ENCODE peak calls at places on chromosomes 3 and 15, in six cellular contexts. One of them, this sample, is unnamed.

GRCh38 chr3:65303431-65303830 is 615.6 kb upstream of the ADAMTS9 start:
- DNase-seq in mammary epithelial cell: peak; percentile 69
- DNase-seq in MM.1S: no peak
- DNase-seq in IMR-90: no peak
- DNase-seq in neural progenitor cell: no peak
- DNase-seq in PC-9: no peak
- DNase-seq in this sample: no peak

GRCh38 chr3:13598926-13599886 is 50.3 kb downstream of the FBLN2 start:
- DNase-seq in mammary epithelial cell: peak; percentile 54
- DNase-seq in MM.1S: no peak
- DNase-seq in IMR-90: peak; percentile 48
- DNase-seq in neural progenitor cell: no peak
- DNase-seq in PC-9: peak; percentile 44
- DNase-seq in this sample: no peak

GRCh38 chr15:96337354-96337990 is 7.0 kb downstream of the NR2F2 start:
- DNase-seq in mammary epithelial cell: no peak
- DNase-seq in MM.1S: no peak
- DNase-seq in IMR-90: no peak
- DNase-seq in neural progenitor cell: peak; percentile 51
- DNase-seq in PC-9: no peak
- DNase-seq in this sample: no peak

GRCh38 chr3:113736548-113737089 is 9.4 kb downstream of the NAA50 start:
- DNase-seq in mammary epithelial cell: peak; percentile 45
- DNase-seq in MM.1S: peak; percentile 82
- DNase-seq in IMR-90: peak; percentile 73
- DNase-seq in neural progenitor cell: peak; percentile 45
- DNase-seq in PC-9: peak; percentile 15
- DNase-seq in this sample: peak; percentile 77

GRCh38 chr3:142896201-142896755 is 7.4 kb upstream of the PCOLCE2 start:
- DNase-seq in mammary epithelial cell: peak; percentile 78
- DNase-seq in MM.1S: no peak
- DNase-seq in IMR-90: peak; percentile 57
- DNase-seq in neural progenitor cell: no peak
- DNase-seq in PC-9: no peak
- DNase-seq in this sample: no peak

GRCh38 chr3:120419797-120420196 is 31.0 kb downstream of the FSTL1 start:
- DNase-seq in mammary epithelial cell: no peak
- DNase-seq in MM.1S: no peak
- DNase-seq in IMR-90: no peak
- DNase-seq in neural progenitor cell: no peak
- DNase-seq in PC-9: no peak
- DNase-seq in this sample: no peak

GRCh38 chr3:13301295-13301987 is 118.7 kb downstream of the NUP210 start:
- DNase-seq in mammary epithelial cell: peak; percentile 64
- DNase-seq in MM.1S: no peak
- DNase-seq in IMR-90: peak; percentile 68
- DNase-seq in neural progenitor cell: peak; percentile 41
- DNase-seq in PC-9: peak; percentile 34
- DNase-seq in this sample: no peak

GRCh38 chr3:119206611-119207511 is 33.5 kb downstream of the UPK1B start:
- DNase-seq in mammary epithelial cell: peak; percentile 61
- DNase-seq in MM.1S: peak; percentile 31
- DNase-seq in IMR-90: no peak
- DNase-seq in neural progenitor cell: peak; percentile 6
- DNase-seq in PC-9: no peak
- DNase-seq in this sample: no peak

GRCh38 chr3:19046440-19046839 is 101.9 kb upstream of the KCNH8 start:
- DNase-seq in mammary epithelial cell: no peak
- DNase-seq in MM.1S: peak; percentile 21
- DNase-seq in IMR-90: no peak
- DNase-seq in neural progenitor cell: no peak
- DNase-seq in PC-9: no peak
- DNase-seq in this sample: peak; percentile 18

GRCh38 chr3:105349988-105350387 is 16.7 kb upstream of the ALCAM start:
- DNase-seq in mammary epithelial cell: no peak
- DNase-seq in MM.1S: no peak
- DNase-seq in IMR-90: no peak
- DNase-seq in neural progenitor cell: peak; percentile 16
- DNase-seq in PC-9: no peak
- DNase-seq in this sample: no peak

GRCh38 chr3:184417619-184418327 is 37.9 kb downstream of the CHRD start:
- DNase-seq in mammary epithelial cell: peak; percentile 51
- DNase-seq in MM.1S: peak; percentile 85
- DNase-seq in IMR-90: peak; percentile 51
- DNase-seq in neural progenitor cell: peak; percentile 79
- DNase-seq in PC-9: peak; percentile 75
- DNase-seq in this sample: peak; percentile 76

GRCh38 chr15:69154026-69154425 is 6.4 kb upstream of the GLCE start:
- DNase-seq in mammary epithelial cell: no peak
- DNase-seq in MM.1S: no peak
- DNase-seq in IMR-90: peak; percentile 42
- DNase-seq in neural progenitor cell: no peak
- DNase-seq in PC-9: no peak
- DNase-seq in this sample: no peak

GRCh38 chr3:149879872-149880271 is 66.9 kb downstream of the RNF13 start:
- DNase-seq in mammary epithelial cell: peak; percentile 49
- DNase-seq in MM.1S: peak; percentile 27
- DNase-seq in IMR-90: peak; percentile 68
- DNase-seq in neural progenitor cell: peak; percentile 64
- DNase-seq in PC-9: peak; percentile 10
- DNase-seq in this sample: peak; percentile 39

GRCh38 chr3:71243230-71243629 is 340.3 kb downstream of the FOXP1 start:
- DNase-seq in mammary epithelial cell: no peak
- DNase-seq in MM.1S: no peak
- DNase-seq in IMR-90: no peak
- DNase-seq in neural progenitor cell: no peak
- DNase-seq in PC-9: no peak
- DNase-seq in this sample: no peak

GRCh38 chr15:100598655-100599054 is 3.3 kb downstream of the LINS1 start:
- DNase-seq in mammary epithelial cell: no peak
- DNase-seq in MM.1S: no peak
- DNase-seq in IMR-90: no peak
- DNase-seq in neural progenitor cell: no peak
- DNase-seq in PC-9: no peak
- DNase-seq in this sample: no peak

GRCh38 chr15:40217166-40217785 is 21.6 kb upstream of the PAK6 start:
- DNase-seq in mammary epithelial cell: peak; percentile 48
- DNase-seq in MM.1S: peak; percentile 77
- DNase-seq in IMR-90: peak; percentile 70
- DNase-seq in neural progenitor cell: peak; percentile 82
- DNase-seq in PC-9: peak; percentile 55
- DNase-seq in this sample: peak; percentile 77

GRCh38 chr3:182364723-182365650 is 428.3 kb upstream of the ATP11B start:
- DNase-seq in mammary epithelial cell: peak; percentile 99
- DNase-seq in MM.1S: no peak
- DNase-seq in IMR-90: no peak
- DNase-seq in neural progenitor cell: no peak
- DNase-seq in PC-9: peak; percentile 15
- DNase-seq in this sample: no peak

GRCh38 chr3:42497009-42497731 is 5.3 kb upstream of the VIPR1 start:
- DNase-seq in mammary epithelial cell: no peak
- DNase-seq in MM.1S: no peak
- DNase-seq in IMR-90: peak; percentile 19
- DNase-seq in neural progenitor cell: peak; percentile 79
- DNase-seq in PC-9: peak; percentile 63
- DNase-seq in this sample: no peak

GRCh38 chr3:193297421-193297820 is 56.4 kb downstream of the PLAAT1 start:
- DNase-seq in mammary epithelial cell: no peak
- DNase-seq in MM.1S: no peak
- DNase-seq in IMR-90: no peak
- DNase-seq in neural progenitor cell: no peak
- DNase-seq in PC-9: no peak
- DNase-seq in this sample: no peak

GRCh38 chr15:72740202-72740601 is 43.4 kb downstream of the ADPGK start:
- DNase-seq in mammary epithelial cell: no peak
- DNase-seq in MM.1S: peak; percentile 83
- DNase-seq in IMR-90: no peak
- DNase-seq in neural progenitor cell: no peak
- DNase-seq in PC-9: no peak
- DNase-seq in this sample: peak; percentile 49
- H3K4me2 ChIP-seq in mammary epithelial cell: no peak overlapping the region
- H3K4me2 ChIP-seq in MM.1S: peak overlapping the region; percentile 86
- H3K4me2 ChIP-seq in IMR-90: no peak overlapping the region
- H3K4me2 ChIP-seq in neural progenitor cell: no peak overlapping the region
- H3K4me2 ChIP-seq in PC-9: no peak overlapping the region
- H3K4me2 ChIP-seq in this sample: peak overlapping the region; percentile 75

GRCh38 chr3:52217409-52217805 is 8.0 kb downstream of the TLR9 start:
- DNase-seq in mammary epithelial cell: no peak
- DNase-seq in MM.1S: no peak
- DNase-seq in IMR-90: no peak
- DNase-seq in neural progenitor cell: no peak
- DNase-seq in PC-9: no peak
- DNase-seq in this sample: no peak

GRCh38 chr3:52215351-52215750 is 10.1 kb downstream of the TLR9 start:
- DNase-seq in mammary epithelial cell: no peak
- DNase-seq in MM.1S: no peak
- DNase-seq in IMR-90: no peak
- DNase-seq in neural progenitor cell: no peak
- DNase-seq in PC-9: no peak
- DNase-seq in this sample: no peak

GRCh38 chr3:52218026-52218425 is 7.4 kb downstream of the TLR9 start:
- DNase-seq in mammary epithelial cell: no peak
- DNase-seq in MM.1S: no peak
- DNase-seq in IMR-90: no peak
- DNase-seq in neural progenitor cell: no peak
- DNase-seq in PC-9: no peak
- DNase-seq in this sample: no peak

GRCh38 chr3:52218454-52218853 is 7.0 kb downstream of the TLR9 start:
- DNase-seq in mammary epithelial cell: no peak
- DNase-seq in MM.1S: no peak
- DNase-seq in IMR-90: no peak
- DNase-seq in neural progenitor cell: no peak
- DNase-seq in PC-9: no peak
- DNase-seq in this sample: no peak

DNA sequence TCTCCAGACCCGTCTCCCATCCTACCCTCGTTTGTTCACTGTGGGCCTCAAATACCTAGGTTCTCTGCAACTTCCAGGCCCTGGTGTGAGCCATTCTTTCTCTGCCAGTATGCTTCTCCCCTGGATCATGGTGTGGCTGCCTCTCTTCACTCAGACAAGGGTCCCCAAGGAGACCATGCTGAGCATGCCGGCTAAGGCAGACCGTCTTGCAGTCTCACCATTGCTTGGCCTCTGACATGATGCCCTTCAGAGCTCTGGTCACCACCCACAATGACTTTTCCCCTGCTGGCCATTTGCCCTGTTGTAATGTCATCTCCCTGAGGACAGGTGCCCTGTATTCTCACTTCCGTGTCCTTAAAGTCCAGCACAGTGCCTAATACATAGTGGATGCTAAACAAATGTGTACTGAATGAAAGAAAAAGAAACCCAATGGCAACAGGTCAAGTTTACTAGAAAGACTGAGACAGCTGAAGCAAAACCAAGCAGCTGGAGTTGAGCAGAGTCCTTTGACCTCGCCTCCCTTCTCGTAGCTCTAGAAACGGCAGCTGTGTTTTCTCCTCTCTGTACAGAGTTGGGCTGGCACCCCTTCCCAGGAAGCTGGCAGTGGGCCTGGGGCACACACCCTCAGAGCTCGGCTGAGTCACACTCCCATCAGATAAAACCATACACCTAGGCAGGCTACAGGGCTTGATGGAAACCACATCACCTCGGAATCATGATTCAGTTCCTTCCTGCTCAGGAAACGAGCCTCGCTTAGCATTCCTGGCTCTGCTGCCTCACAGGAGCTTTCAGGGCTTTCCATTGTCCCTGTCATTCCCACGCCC is 8.6 kb downstream of the TLR9 start:
- DNase-seq in mammary epithelial cell: peak; percentile 97
- DNase-seq in MM.1S: no peak
- DNase-seq in IMR-90: peak; percentile 79
- DNase-seq in neural progenitor cell: no peak
- DNase-seq in PC-9: peak; percentile 94
- DNase-seq in this sample: no peak
- H3K4me1 ChIP-seq in mammary epithelial cell: peaks cover 28% of the 10 kb centered on the region
- H3K4me1 ChIP-seq in MM.1S: peaks cover 8% of the 10 kb centered on the region
- H3K4me1 ChIP-seq in IMR-90: peaks cover 8% of the 10 kb centered on the region
- H3K4me1 ChIP-seq in neural progenitor cell: peaks cover 3% of the 10 kb centered on the region
- H3K4me1 ChIP-seq in PC-9: peaks cover 66% of the 10 kb centered on the region
- H3K4me1 ChIP-seq in this sample: peaks cover 10% of the 10 kb centered on the region

DNA sequence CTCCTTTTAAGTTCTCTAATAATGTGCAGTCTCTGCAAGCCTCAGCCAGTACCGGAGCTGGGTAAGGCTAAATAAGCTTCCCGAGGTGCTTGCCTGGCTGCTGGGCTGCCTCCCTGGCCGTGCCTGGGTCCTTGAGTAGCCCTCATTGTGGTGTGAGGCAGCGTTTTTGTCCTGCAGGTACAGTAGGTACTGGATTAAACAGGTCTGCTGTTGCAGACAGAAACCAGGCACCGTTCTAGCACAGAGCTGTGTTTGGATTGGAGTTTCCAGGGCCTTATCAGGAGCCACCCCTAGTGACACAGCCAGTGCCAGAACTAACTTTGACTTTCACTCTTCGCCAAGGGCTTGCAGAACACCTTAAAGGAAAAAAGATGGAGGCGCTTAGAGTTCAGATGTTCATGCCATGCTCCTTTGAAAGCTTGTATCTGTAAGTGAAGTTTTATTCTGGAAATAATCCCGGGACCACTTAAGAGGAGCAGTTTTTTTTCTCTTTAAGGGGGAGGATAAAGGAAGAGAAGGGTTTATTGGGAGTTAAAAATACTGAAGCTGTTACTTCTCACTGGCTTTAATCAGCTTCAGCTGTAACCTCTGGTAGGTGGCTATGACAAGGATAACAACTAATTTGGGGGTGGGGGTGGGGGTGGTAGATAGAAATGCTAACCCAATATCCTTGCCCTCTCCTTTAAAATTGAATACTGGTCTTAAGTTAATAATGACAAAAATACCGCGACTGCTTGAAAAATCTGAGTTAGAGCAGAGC is 126.8 kb downstream of the MITF start:
- DNase-seq in mammary epithelial cell: peak; percentile 62
- DNase-seq in MM.1S: no peak
- DNase-seq in IMR-90: peak; percentile 23
- DNase-seq in neural progenitor cell: peak; percentile 10
- DNase-seq in PC-9: peak; percentile 58
- DNase-seq in this sample: no peak
- H3K27ac ChIP-seq in mammary epithelial cell: no peak overlapping the region
- H3K27ac ChIP-seq in MM.1S: no peak overlapping the region
- H3K27ac ChIP-seq in IMR-90: peak overlapping the region; percentile 97
- H3K27ac ChIP-seq in neural progenitor cell: no peak overlapping the region
- H3K27ac ChIP-seq in PC-9: peak overlapping the region; percentile 83
- H3K27ac ChIP-seq in this sample: no peak overlapping the region

GRCh38 chr15:45456212-45457106 is 66.1 kb downstream of the SLC30A4 start:
- DNase-seq in mammary epithelial cell: peak; percentile 99
- DNase-seq in MM.1S: no peak
- DNase-seq in IMR-90: peak; percentile 100
- DNase-seq in neural progenitor cell: no peak
- DNase-seq in PC-9: peak; percentile 85
- DNase-seq in this sample: no peak

GRCh38 chr15:45457215-45457614 is 65.3 kb downstream of the SLC30A4 start:
- DNase-seq in mammary epithelial cell: peak; percentile 58
- DNase-seq in MM.1S: no peak
- DNase-seq in IMR-90: no peak
- DNase-seq in neural progenitor cell: no peak
- DNase-seq in PC-9: no peak
- DNase-seq in this sample: no peak

GRCh38 chr15:45454825-45455224 is 67.7 kb downstream of the SLC30A4 start:
- DNase-seq in mammary epithelial cell: peak; percentile 94
- DNase-seq in MM.1S: peak; percentile 92
- DNase-seq in IMR-90: peak; percentile 98
- DNase-seq in neural progenitor cell: no peak
- DNase-seq in PC-9: peak; percentile 86
- DNase-seq in this sample: peak; percentile 37

GRCh38 chr15:45458746-45459403 is 63.7 kb downstream of the SLC30A4 start:
- DNase-seq in mammary epithelial cell: peak; percentile 44
- DNase-seq in MM.1S: peak; percentile 68
- DNase-seq in IMR-90: peak; percentile 37
- DNase-seq in neural progenitor cell: peak; percentile 65
- DNase-seq in PC-9: peak; percentile 65
- DNase-seq in this sample: peak; percentile 74

GRCh38 chr15:45457641-45458539 is 64.7 kb downstream of the SLC30A4 start:
- DNase-seq in mammary epithelial cell: peak; percentile 66
- DNase-seq in MM.1S: peak; percentile 94
- DNase-seq in IMR-90: peak; percentile 77
- DNase-seq in neural progenitor cell: peak; percentile 83
- DNase-seq in PC-9: peak; percentile 67
- DNase-seq in this sample: peak; percentile 94
- H3K4me2 ChIP-seq in mammary epithelial cell: peak overlapping the region; percentile 80
- H3K4me2 ChIP-seq in MM.1S: peak overlapping the region; percentile 100
- H3K4me2 ChIP-seq in IMR-90: peak overlapping the region; percentile 90
- H3K4me2 ChIP-seq in neural progenitor cell: peak overlapping the region; percentile 70
- H3K4me2 ChIP-seq in PC-9: peak overlapping the region; percentile 95
- H3K4me2 ChIP-seq in this sample: peak overlapping the region; percentile 81

This sample was measured in OCI-LY7.